ENCODE peak calls at places on chromosomes 11 and 22, in five cellular contexts. A is AG09309, R is HFF-Myc, O is sigmoid colon, G is foreskin fibroblast. W is an unnamed sample.

GRCh38 chr22:35315141-35315854 is 15.6 kb downstream of the TOM1 start:
- DNase-seq in G (no peak), R (no peak), O (peak), A (no peak), W (no peak)

GRCh38 chr22:46894081-46894671 is 131.7 kb downstream of the TBC1D22A start:
- DNase-seq in O (no peak), R (no peak), A (no peak), G (peak), W (no peak)

GRCh38 chr11:110921742-110922200 is 209.5 kb upstream of the ARHGAP20 start:
- DNase-seq in R (no peak), G (peak), A (peak), O (peak), W (no peak)

GRCh38 chr11:123300874-123301695 is 106.0 kb upstream of the CLMP start:
- DNase-seq in G (peak), A (peak), O (no peak), R (no peak), W (peak)

GRCh38 chr11:31702966-31703365 is 108.2 kb downstream of the PAX6 start:
- DNase-seq in G (peak), O (no peak), R (no peak), A (no peak), W (no peak)

GRCh38 chr11:3723014-3723708 is 52.0 kb upstream of the CHRNA10 start:
- DNase-seq in G (peak), O (no peak), R (peak), A (peak), W (peak)

GRCh38 chr11:103633819-103634590 is 402.4 kb upstream of the DDI1 start:
- DNase-seq in R (no peak), O (no peak), A (no peak), G (no peak), W (no peak)

GRCh38 chr11:66112640-66113098 is 42.6 kb downstream of the PACS1 start:
- DNase-seq in A (peak), R (no peak), G (peak), O (no peak), W (peak)

GRCh38 chr22:38981005-38981658 is 1.0 kb upstream of the APOBEC3B start:
- DNase-seq in A (no peak), R (no peak), G (peak), O (no peak), W (no peak)

GRCh38 chr22:44384563-44384940 is 71.8 kb upstream of the SHISAL1 start:
- DNase-seq in A (no peak), O (peak), G (no peak), R (no peak), W (no peak)

GRCh38 chr11:11486002-11486401 is 133.0 kb upstream of the CSNK2A3 start:
- DNase-seq in A (no peak), G (no peak), O (no peak), R (no peak), W (no peak)

GRCh38 chr11:76701701-76702100 is 31.2 kb upstream of the LRRC32 start:
- DNase-seq in O (no peak), R (no peak), A (no peak), G (peak), W (no peak)

GRCh38 chr11:67300256-67300755 is 3.0 kb upstream of the SSH3 start:
- DNase-seq in R (no peak), G (no peak), A (no peak), O (no peak), W (no peak)

GRCh38 chr11:16787035-16787744 is 48.7 kb downstream of the C11orf58 start:
- DNase-seq in O (peak), G (peak), A (no peak), R (no peak), W (no peak)

GRCh38 chr11:107757661-107758060 is 45.8 kb upstream of the SLN start:
- DNase-seq in O (no peak), A (no peak), R (no peak), G (no peak), W (no peak)

GRCh38 chr11:80720295-80720694 is 1279.5 kb upstream of the TENM4 start:
- DNase-seq in R (no peak), A (no peak), G (no peak), O (no peak), W (no peak)

GRCh38 chr11:68545796-68546195 is 85.2 kb downstream of the PPP6R3 start:
- DNase-seq in A (no peak), O (no peak), G (no peak), R (no peak), W (no peak)

GRCh38 chr11:126152152-126152551 is 59.3 kb downstream of the RPUSD4 start:
- DNase-seq in R (no peak), O (no peak), G (no peak), A (no peak), W (no peak)

GRCh38 chr11:134727204-134727603 is 315.2 kb upstream of the B3GAT1 start:
- DNase-seq in O (no peak), G (no peak), R (no peak), A (no peak), W (no peak)

GRCh38 chr11:129249923-129250322 is 57.8 kb upstream of the ARHGAP32 start:
- DNase-seq in R (no peak), O (no peak), G (peak), A (no peak), W (no peak)

GRCh38 chr22:41742918-41743317 is 43.6 kb downstream of the MEI1 start:
- DNase-seq in O (no peak), G (no peak), A (no peak), R (no peak), W (no peak)

GRCh38 chr11:2837651-2838050 is 47.9 kb downstream of the CDKN1C start:
- DNase-seq in O (no peak), A (no peak), R (no peak), G (no peak), W (no peak)

GRCh38 chr22:29004647-29005371 is 56.8 kb downstream of the C22orf31 start:
- DNase-seq in R (no peak), O (no peak), A (no peak), G (peak), W (no peak)

GRCh38 chr11:9820260-9820659 is 156.4 kb downstream of the SWAP70 start:
- DNase-seq in A (no peak), G (no peak), O (no peak), R (no peak), W (no peak)

GRCh38 chr11:104332110-104332509 is 168.2 kb upstream of the PDGFD start:
- DNase-seq in R (no peak), O (no peak), A (no peak), G (no peak), W (no peak)

GRCh38 chr22:32957093-32957835 is 100.9 kb downstream of the SYN3 start:
- DNase-seq in R (peak), O (no peak), A (no peak), G (peak), W (no peak)

GRCh38 chr22:32958021-32958420 is 100.2 kb downstream of the SYN3 start:
- DNase-seq in O (no peak), A (no peak), G (no peak), R (peak), W (no peak)
- TF ChIP-seq CTCF in O (no peak), A (no peak), G (no peak), R (peak), W (no peak)

GRCh38 chr11:8263109-8263768 is 439 bp downstream of the LMO1 start:
- DNase-seq in G (peak), O (peak), A (no peak), R (no peak), W (no peak)

GRCh38 chr11:8261316-8261715 is 2.4 kb downstream of the LMO1 start:
- DNase-seq in A (no peak), G (no peak), R (no peak), O (peak), W (no peak)

GRCh38 chr11:8263769-8264410 is at the start of gene LMO1:
- DNase-seq in R (peak), G (peak), A (peak), O (peak), W (no peak)

GRCh38 chr11:8261921-8262551 is 1.6 kb downstream of the LMO1 start:
- DNase-seq in G (no peak), R (no peak), A (no peak), O (peak), W (no peak)

GRCh38 chr11:8262552-8263108 is 1.0 kb downstream of the LMO1 start:
- DNase-seq in G (peak), O (peak), R (no peak), A (no peak), W (no peak)
- H3K4me3 ChIP-seq in G (peak), O (peak), R (peak), A (peak), W (peak)

GRCh38 chr11:393219-394033 is 583 bp upstream of the PKP3 start:
- DNase-seq in R (no peak), A (peak), G (peak), O (no peak), W (no peak)

GRCh38 chr11:387193-387793 is 6.7 kb upstream of the PKP3 start:
- DNase-seq in R (no peak), A (no peak), G (no peak), O (no peak), W (no peak)

GRCh38 chr11:391117-392017 is 2.6 kb upstream of the PKP3 start:
- DNase-seq in A (no peak), O (no peak), R (no peak), G (no peak), W (no peak)

GRCh38 chr11:392102-392777 is 1.8 kb upstream of the PKP3 start:
- DNase-seq in A (no peak), R (no peak), G (no peak), O (no peak), W (no peak)

DNA sequence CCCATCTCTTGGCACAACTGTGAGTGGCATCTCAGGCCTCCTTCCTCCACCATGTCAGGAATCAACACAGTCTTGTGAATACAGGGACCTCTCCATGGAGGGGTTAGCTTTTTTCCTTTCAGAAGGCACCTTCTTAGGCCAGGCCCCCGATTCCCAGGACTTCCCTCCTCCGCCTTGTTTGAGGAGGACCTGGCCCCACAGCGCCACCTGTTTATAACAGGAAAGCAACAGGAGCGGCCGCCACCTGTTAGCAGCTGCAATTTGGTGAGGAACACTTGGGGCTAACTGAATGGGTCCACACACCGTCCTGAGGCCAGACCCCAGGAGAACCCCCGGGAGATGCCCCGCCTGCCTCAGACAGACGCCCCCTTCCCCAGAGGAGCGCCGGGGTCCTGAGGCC is 3.8 kb upstream of the PKP3 start:
- DNase-seq in O (no peak), A (no peak), G (no peak), R (no peak), W (no peak)
- TF ChIP-seq CTCF in O (no peak), A (no peak), G (no peak), R (no peak), W (no peak)

DNA sequence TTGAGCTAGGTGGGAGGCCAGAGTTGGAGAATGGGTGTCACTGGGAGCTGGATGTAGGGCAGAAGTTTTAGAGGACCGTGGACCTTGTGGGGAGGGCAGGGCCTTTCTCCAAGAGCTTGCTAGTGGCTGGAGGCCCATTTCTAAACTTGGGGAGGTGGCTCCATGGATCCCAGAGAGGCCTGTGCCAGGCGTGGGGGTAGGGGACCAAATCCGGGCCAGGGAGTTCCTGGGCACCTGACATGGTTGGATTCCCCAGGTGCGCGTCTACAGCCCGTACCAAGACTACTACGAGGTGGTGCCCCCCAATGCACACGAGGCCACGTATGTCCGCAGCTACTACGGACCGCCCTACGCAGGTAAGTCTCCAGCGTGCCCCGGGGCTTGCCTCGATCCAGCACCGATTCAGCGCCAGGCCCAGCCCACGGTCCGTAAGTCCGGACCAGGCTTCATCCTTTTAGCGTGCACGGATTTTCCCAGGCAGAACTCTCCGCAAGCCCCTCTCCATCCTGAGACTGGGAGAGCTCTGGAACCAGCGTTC is 14.2 kb downstream of the PLEKHB1 start:
- DNase-seq in G (no peak), R (no peak), O (no peak), A (no peak), W (no peak)
- H3K4me3 ChIP-seq in G (peak), R (peak), O (peak), A (peak), W (peak)

DNA sequence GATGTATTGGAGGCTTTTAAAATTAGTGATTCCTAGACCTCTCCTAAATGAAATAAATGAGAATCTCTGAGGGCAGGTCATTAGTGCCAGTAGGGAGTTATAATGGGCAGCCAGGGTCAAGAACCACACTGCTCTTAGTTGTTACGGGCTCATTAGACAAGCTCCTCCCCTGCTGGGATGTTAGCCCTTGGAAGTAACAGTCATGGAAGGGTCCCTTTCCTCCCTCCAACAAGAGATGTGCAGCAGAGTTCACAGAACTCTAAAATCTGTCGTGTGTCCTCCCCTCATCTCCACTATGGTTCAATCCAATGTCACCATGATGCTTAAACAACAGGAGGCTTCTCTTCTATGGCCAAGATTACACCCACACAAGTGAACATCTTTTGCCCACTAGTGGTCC is 419.5 kb downstream of the INSC start:
- DNase-seq in R (no peak), A (no peak), G (no peak), O (no peak), W (no peak)
- TF ChIP-seq CTCF in R (no peak), A (no peak), G (no peak), O (no peak), W (no peak)

GRCh38 chr22:21031545-21032036 is 770 bp downstream of the SLC7A4 start:
- DNase-seq in R (no peak), O (no peak), G (no peak), A (no peak), W (no peak)

GRCh38 chr22:21033895-21034294 is 1.5 kb upstream of the SLC7A4 start:
- DNase-seq in G (no peak), A (no peak), R (no peak), O (no peak), W (no peak)

GRCh38 chr22:21032037-21032842 is at the start of gene SLC7A4:
- DNase-seq in R (no peak), A (no peak), O (no peak), G (peak), W (no peak)

GRCh38 chr22:21034989-21035388 is 2.6 kb upstream of the SLC7A4 start:
- DNase-seq in G (no peak), O (no peak), R (no peak), A (no peak), W (no peak)

DNA sequence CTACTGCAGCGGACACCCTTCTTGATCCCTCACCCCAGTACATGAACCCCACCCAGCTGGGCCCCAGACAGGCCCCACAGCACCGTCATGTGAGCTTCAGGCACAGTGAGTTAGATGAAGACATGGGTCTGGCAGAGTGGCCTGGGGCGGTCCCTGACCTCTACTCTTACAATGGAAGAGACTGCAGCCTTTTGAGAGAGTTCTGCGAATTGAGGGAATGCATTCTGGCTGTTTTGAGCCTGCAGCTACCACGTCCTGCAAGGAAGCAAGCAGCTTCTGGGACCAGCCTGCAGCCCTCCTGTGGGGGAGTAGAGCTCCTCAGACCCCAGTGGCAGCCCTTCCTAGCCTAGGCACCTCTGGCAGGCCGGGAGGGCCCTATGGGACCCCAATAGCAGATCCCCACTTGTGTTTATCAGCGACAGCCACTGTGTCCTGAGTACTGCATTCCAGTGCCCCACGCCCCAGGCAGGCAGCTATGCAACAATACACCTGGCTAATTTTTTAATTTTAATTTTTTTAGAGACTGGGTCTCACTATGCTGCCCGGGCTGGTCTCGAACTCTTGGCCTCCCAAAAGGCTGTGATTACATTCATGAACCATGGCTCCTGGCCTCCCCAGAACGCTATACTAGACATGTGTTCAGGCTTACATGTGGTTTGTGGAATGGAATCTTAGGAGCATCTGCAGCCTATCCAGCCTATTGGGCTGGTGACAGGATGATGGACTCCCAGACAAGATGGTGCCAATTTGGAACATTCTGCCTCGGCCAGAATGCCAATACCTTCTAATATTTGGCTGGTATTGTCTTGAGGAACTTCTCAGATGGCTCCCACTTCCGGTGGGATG is 705 bp upstream of the SLC7A4 start:
- DNase-seq in G (no peak), A (no peak), O (no peak), R (no peak), W (no peak)
- H3K4me3 ChIP-seq in G (no peak), A (no peak), O (no peak), R (no peak), W (no peak)

DNA sequence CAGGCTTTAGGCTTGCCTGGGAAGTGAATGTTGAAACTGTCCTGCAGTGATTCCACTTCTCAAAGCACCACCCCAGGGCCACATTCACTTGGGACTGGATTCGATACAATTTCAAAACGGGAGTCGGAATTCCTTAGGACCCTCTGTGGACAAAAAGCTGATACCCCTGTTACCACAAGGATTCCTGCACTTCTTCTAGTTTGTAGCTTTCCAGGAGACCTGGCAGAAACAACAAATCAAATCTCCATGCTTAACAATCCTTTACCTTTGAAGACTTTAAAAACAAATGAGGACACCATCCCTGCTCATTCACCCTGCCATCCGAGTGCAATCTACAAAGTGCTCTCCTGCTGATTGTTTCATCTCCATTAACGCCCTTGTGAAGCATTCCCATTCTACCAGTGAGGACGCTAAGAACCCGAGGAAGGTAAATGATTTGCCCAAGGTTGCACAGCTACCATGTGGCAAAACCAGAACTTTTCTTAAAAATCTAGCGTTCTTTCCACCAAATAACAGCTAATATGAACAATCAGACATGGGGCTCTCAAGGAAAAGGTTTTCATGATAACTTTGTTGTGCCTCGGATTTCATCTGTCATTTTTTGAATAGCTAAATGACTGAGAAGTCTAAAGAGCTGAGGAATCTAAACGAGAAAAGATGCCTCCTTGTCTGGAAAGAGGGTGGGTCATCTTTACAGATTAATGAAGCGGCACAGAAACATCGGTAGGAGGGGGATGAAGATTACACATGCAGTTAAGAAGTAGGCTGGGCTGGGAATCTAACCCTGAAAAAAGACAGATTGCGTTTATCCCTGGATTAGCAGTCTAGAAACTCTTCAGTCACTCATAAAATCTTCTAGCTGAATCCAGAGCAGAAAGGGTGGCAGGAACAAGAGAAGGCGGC is 722 bp upstream of the MPZL2 start:
- DNase-seq in R (no peak), A (no peak), O (no peak), G (no peak), W (no peak)
- TF ChIP-seq CTCF in R (no peak), A (no peak), O (no peak), G (no peak), W (no peak)

W was measured in AG04449.